ENCODE peak calls at places on chromosomes 11 and 22, in eight cellular contexts. F is epithelial cell of esophagus, G is cardiac muscle cell, P is fibroblast of pulmonary artery, O is left ventricle myocardium inferior, S is A549, E is Panc1, U is HCT116. I is an unnamed sample.

GRCh38 chr11:117535201-117535869 is 207.7 kb downstream of the CEP164 start:
- DNase-seq in U (no peak), P (no peak), O (peak), S (no peak), E (no peak), F (peak), G (no peak), I (no peak)

GRCh38 chr11:2166091-2166851 is 5.3 kb upstream of the INS start:
- DNase-seq in O (no peak), U (no peak), F (peak), P (no peak), S (peak), G (peak), E (no peak), I (no peak)

GRCh38 chr22:34390400-34390799 is 470.1 kb upstream of the LARGE1 start:
- DNase-seq in S (no peak), F (no peak), E (no peak), O (no peak), G (no peak), U (no peak), P (no peak), I (no peak)

GRCh38 chr11:86726118-86726748 is 53.8 kb upstream of the ME3 start:
- DNase-seq in O (no peak), E (no peak), F (peak), S (peak), G (no peak), U (peak), P (no peak), I (no peak)

GRCh38 chr11:17845431-17845881 is 110.9 kb downstream of the KCNC1 start:
- DNase-seq in P (peak), U (no peak), E (no peak), G (no peak), S (no peak), O (no peak), F (peak), I (peak)

GRCh38 chr11:126485986-126486635 is 130.6 kb downstream of the ST3GAL4 start:
- DNase-seq in P (no peak), E (no peak), F (no peak), U (no peak), O (no peak), G (no peak), S (no peak), I (no peak)

GRCh38 chr11:36455658-36456111 is 54.4 kb downstream of the TRAF6 start:
- DNase-seq in F (peak), S (peak), U (no peak), P (peak), O (peak), G (peak), E (no peak), I (peak)

GRCh38 chr22:16932577-16932976 is 75.4 kb downstream of the GAB4 start:
- DNase-seq in F (no peak), O (no peak), G (no peak), S (peak), E (no peak), P (no peak), U (no peak), I (no peak)

GRCh38 chr11:19559746-19560145 is 152.9 kb upstream of the NAV2 start:
- DNase-seq in S (no peak), F (no peak), P (no peak), G (no peak), U (no peak), E (no peak), O (no peak), I (no peak)

GRCh38 chr11:6646631-6647281 is 8.9 kb downstream of the DCHS1 start:
- DNase-seq in S (no peak), G (no peak), P (peak), U (no peak), E (no peak), O (peak), F (no peak), I (peak)

GRCh38 chr11:14902650-14903350 is 10.8 kb upstream of the CYP2R1 start:
- DNase-seq in U (no peak), O (no peak), S (no peak), F (peak), E (no peak), P (peak), G (no peak), I (peak)

GRCh38 chr11:128487978-128488377 is 99.4 kb downstream of the ETS1 start:
- DNase-seq in E (no peak), U (no peak), O (no peak), S (no peak), G (peak), F (no peak), P (no peak), I (no peak)

GRCh38 chr11:59666969-59667368 is 1.9 kb downstream of the PATL1 start:
- DNase-seq in G (no peak), O (no peak), E (no peak), S (no peak), P (peak), U (no peak), F (no peak), I (peak)
- H3K4me3 ChIP-seq in G (no peak), O (peak), E (peak), S (no peak), P (peak), U (no peak), F (no peak), I (peak)

GRCh38 chr22:29156507-29156906 is 49.2 kb upstream of the EMID1 start:
- DNase-seq in S (no peak), U (no peak), E (no peak), F (no peak), P (peak), O (no peak), G (peak), I (peak)
- TF ChIP-seq CTCF in S (no peak), U (no peak), E (no peak), F (no peak), P (peak), O (no peak), G (peak), I (peak)

GRCh38 chr22:48573766-48574165 is 1253.9 kb downstream of the BRD1 start:
- DNase-seq in P (no peak), E (no peak), O (no peak), S (no peak), G (no peak), U (no peak), F (no peak), I (no peak)

GRCh38 chr22:48576333-48577013 is 1251.2 kb downstream of the BRD1 start:
- DNase-seq in F (no peak), G (peak), P (no peak), E (no peak), U (no peak), S (no peak), O (no peak), I (no peak)

GRCh38 chr22:48572951-48573350 is 1254.7 kb downstream of the BRD1 start:
- DNase-seq in S (no peak), U (no peak), G (no peak), P (no peak), O (no peak), F (no peak), E (no peak), I (no peak)

GRCh38 chr22:48575567-48576332 is 1251.9 kb downstream of the BRD1 start:
- DNase-seq in U (no peak), S (no peak), G (no peak), P (no peak), F (no peak), O (no peak), E (no peak), I (no peak)

GRCh38 chr22:48574776-48575566 is 1252.7 kb downstream of the BRD1 start:
- DNase-seq in G (peak), S (peak), U (no peak), F (no peak), P (peak), E (no peak), O (no peak), I (no peak)
- H3K4me3 ChIP-seq in G (no peak), S (peak), U (no peak), F (no peak), P (no peak), E (no peak), O (no peak), I (no peak)

GRCh38 chr11:111460752-111461305 is 51.4 kb downstream of the BTG4 start:
- DNase-seq in S (no peak), E (no peak), G (no peak), U (no peak), O (no peak), F (no peak), P (peak), I (peak)

GRCh38 chr11:111460340-111460739 is 51.8 kb downstream of the BTG4 start:
- DNase-seq in P (no peak), U (no peak), E (no peak), S (no peak), O (no peak), G (no peak), F (no peak), I (no peak)

GRCh38 chr11:111461460-111462240 is 50.5 kb downstream of the BTG4 start:
- DNase-seq in O (no peak), U (no peak), E (no peak), S (no peak), F (no peak), P (no peak), G (no peak), I (peak)

GRCh38 chr11:111457731-111458368 is 54.3 kb downstream of the BTG4 start:
- DNase-seq in E (no peak), U (no peak), F (no peak), O (no peak), S (no peak), P (no peak), G (no peak), I (no peak)

DNA sequence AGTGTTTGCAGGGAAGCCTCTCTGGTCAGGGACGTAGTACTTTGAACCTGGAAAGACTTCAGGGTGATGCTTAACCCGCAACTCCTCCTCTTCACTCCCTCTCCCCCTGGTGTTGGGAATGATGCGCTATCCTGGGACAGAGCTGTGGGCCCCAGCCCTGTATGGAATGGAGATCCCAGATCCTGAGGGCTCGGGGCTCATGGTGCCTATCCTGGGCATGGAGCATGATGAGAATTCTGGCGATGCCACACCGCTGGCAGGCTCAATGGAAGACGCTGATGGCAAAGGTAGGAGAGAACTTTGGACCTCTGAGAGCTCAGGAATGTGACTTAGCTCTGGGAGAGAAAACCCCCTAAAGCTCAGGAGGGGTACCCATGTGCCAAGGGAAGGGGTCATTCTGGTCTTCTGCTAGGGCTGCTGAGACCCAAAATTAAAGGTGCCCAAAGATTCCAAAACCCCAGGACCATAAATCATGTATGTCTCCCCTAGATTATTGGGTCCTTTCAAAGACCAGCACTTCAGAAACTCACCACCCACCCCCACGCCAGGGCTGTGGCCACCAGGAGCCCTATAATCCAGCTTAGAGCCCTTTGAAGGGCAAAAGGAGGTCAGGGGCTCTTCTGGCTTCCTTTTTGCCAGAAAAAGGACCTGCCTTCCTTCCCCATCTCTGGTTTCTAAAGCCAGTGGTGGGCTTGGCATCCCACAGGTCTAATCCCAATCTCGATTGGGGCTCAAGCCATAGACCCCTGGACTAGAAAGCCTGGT is 52.5 kb downstream of the BTG4 start:
- DNase-seq in O (no peak), G (no peak), F (no peak), P (no peak), E (no peak), S (no peak), U (no peak), I (no peak)
- TF ChIP-seq CTCF in O (no peak), G (no peak), F (no peak), P (no peak), E (no peak), S (no peak), U (no peak), I (peak)

DNA sequence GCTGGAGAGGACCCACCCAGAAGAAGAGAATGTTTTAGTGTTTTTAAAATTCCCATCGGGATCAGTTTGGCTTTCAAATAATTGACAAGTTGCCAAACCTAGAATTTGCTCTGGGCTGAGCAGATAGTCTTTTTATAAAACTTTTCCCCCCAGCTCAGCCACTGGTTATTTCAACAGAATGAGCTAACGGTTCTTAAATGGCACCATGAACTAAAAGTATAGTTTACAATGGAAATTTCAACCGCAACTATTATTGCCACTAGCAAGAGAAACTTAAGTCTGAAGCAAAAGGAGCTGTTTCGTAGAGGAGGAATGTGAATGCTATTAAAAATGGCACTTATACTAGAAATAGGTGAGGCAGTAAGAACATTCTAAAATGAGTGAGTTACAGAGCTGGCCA is 3.4 kb downstream of the DKK3 start:
- DNase-seq in O (no peak), S (no peak), G (no peak), F (no peak), E (no peak), P (no peak), U (no peak), I (no peak)
- H3K4me3 ChIP-seq in O (peak), S (no peak), G (no peak), F (no peak), E (no peak), P (peak), U (no peak), I (no peak)

DNA sequence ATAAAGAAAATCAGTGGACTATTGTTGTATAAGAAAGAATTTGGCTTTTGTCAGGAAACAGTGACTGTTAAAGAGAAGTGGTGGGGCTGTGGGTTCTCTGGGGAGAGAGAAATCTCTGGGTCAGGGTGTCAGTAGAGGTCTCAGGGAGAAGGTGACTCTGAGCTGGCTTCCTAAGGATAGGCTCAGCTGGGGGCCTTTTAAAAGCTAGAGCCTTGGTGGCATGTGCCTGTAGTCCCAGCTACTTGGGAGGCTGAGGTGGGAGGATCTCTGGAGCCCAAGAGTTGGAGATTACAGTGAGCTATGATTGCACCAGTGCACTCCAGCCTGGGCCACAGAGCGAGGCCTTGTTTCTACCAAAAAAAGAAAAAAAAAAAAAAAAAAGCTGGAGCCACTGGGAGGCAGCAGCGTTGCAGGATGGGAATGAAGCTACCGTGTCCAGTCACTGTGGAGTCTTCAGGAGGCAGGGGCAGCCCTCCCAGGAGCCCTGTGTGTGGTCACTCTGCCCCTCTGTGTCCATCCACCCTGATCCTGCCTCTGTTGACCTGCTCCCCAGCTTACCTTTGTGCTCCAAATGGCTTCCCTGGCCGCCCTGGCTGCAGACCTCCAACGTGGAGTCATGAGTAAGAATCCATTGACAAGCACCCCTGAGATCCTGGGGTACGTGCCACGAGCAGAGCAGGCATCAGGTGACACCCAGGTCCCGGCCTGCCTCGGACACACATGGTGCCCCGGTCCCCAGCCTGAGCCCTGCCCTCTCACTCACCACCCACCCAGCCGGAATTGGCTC is 5.4 kb upstream of the MIF start:
- DNase-seq in E (no peak), O (no peak), G (no peak), U (no peak), S (peak), F (no peak), P (peak), I (peak)
- TF ChIP-seq CTCF in E (peak), O (no peak), G (peak), U (peak), S (no peak), F (peak), P (peak), I (peak)

GRCh38 chr22:19291218-19291579 is 320 bp downstream of the CLTCL1 start:
- DNase-seq in E (no peak), G (peak), U (no peak), O (peak), S (no peak), F (peak), P (peak), I (no peak)

GRCh38 chr22:19287889-19288288 is 3.6 kb downstream of the CLTCL1 start:
- DNase-seq in U (no peak), G (no peak), E (no peak), O (no peak), F (peak), S (peak), P (peak), I (peak)

GRCh38 chr22:19291580-19292261 is at the start of gene CLTCL1:
- DNase-seq in F (peak), G (peak), U (peak), O (peak), S (peak), P (peak), E (no peak), I (peak)

GRCh38 chr22:19290400-19291217 is 910 bp downstream of the CLTCL1 start:
- DNase-seq in S (no peak), G (peak), O (no peak), P (no peak), F (peak), E (no peak), U (no peak), I (no peak)

GRCh38 chr22:19289475-19290161 is 1.9 kb downstream of the CLTCL1 start:
- DNase-seq in E (no peak), F (peak), G (no peak), S (no peak), O (no peak), P (peak), U (no peak), I (peak)
- H3K4me3 ChIP-seq in E (no peak), F (no peak), G (no peak), S (peak), O (no peak), P (no peak), U (no peak), I (no peak)

GRCh38 chr22:49181942-49182341 is 645.7 kb downstream of the BRD1 start:
- DNase-seq in S (no peak), F (no peak), U (no peak), E (no peak), G (no peak), P (no peak), O (no peak), I (no peak)
- TF ChIP-seq CTCF in S (no peak), F (no peak), U (no peak), E (no peak), G (no peak), P (no peak), O (no peak), I (no peak)

GRCh38 chr11:64303109-64304031 is 2.0 kb upstream of the ESRRA start:
- DNase-seq in O (no peak), E (no peak), P (no peak), U (no peak), G (no peak), F (peak), S (no peak), I (no peak)
- H3K4me3 ChIP-seq in O (peak), E (no peak), P (no peak), U (peak), G (no peak), F (no peak), S (no peak), I (no peak)

I was measured in fibroblast of mammary gland.